ENCODE peak calls at places on chromosome 16, in four cellular contexts. H, Z, E and K are unnamed samples.

GRCh38 chr16:74865922-74866598 is 91.4 kb upstream of the FA2H start:
- DNase-seq in E (peak; percentile 15), H (peak; percentile 47), Z (no peak), K (no peak)

GRCh38 chr16:88754912-88755744 is 29.9 kb downstream of the PIEZO1 start:
- DNase-seq in H (no peak), E (no peak), Z (no peak), K (peak; percentile 96)

GRCh38 chr16:49779979-49780378 is 75.9 kb downstream of the ZNF423 start:
- DNase-seq in E (no peak), Z (no peak), H (no peak), K (no peak)

GRCh38 chr16:19223235-19223847 is 55.3 kb downstream of the SYT17 start:
- DNase-seq in Z (no peak), E (peak; percentile 47), H (peak; percentile 36), K (peak; percentile 57)

GRCh38 chr16:84518804-84519341 is 14.4 kb upstream of the MEAK7 start:
- DNase-seq in H (no peak), E (no peak), Z (no peak), K (peak; percentile 73)

GRCh38 chr16:71610447-71610846 is 15.5 kb upstream of the MARVELD3 start:
- DNase-seq in E (no peak), H (no peak), Z (no peak), K (peak; percentile 48)

GRCh38 chr16:75203106-75203505 is 3.9 kb downstream of the CTRB2 start:
- DNase-seq in E (no peak), Z (no peak), H (no peak), K (no peak)

GRCh38 chr16:627458-628239 is 3.1 kb upstream of the WFIKKN1 start:
- DNase-seq in E (no peak), H (no peak), Z (no peak), K (no peak)

GRCh38 chr16:54817940-54818574 is 112.6 kb upstream of the IRX5 start:
- DNase-seq in Z (no peak), E (no peak), H (no peak), K (no peak)

GRCh38 chr16:10183606-10183959 is 1.4 kb upstream of the GRIN2A start:
- DNase-seq in H (no peak), Z (no peak), E (no peak), K (no peak)

GRCh38 chr16:21274172-21274726 is 3.8 kb downstream of the CRYM start:
- DNase-seq in Z (no peak), H (no peak), E (no peak), K (no peak)

GRCh38 chr16:10256855-10257641 is 74.8 kb upstream of the GRIN2A start:
- DNase-seq in Z (peak; percentile 0), H (peak; percentile 9), E (peak; percentile 55), K (peak; percentile 19)

DNA sequence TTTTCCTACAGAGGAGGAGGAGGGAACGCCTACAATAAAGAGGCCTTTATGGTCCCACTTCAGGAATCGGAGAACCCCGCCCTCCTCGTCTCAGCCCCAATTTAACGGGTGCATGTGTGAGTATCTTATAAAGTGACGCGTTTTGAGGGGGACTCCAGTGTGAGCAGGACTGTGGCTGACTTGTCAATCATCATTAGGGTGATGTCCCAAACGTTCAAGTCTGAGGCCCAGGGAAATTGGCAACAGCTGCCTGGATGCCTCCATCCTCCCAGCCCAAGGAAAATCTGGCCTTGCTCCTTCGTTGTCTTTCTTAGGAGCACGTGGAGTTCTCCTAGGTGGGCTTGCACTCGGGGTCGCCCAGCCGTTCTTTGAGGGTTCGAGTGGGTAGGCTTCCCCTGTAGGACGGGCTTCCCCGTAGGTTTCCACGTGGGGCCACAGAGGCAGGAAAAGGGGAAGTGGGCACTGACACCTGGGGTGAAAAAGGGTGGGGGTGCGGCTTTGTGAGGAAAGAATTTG is 631 bp upstream of the HERPUD1 start:
- DNase-seq in Z (no peak), E (no peak), H (no peak), K (no peak)
- H2BK12ac ChIP-seq in Z (peak overlapping the region; percentile 34), E (no peak overlapping the region), H (peak overlapping the region; percentile 95), K (peak overlapping the region; percentile 72)

GRCh38 chr16:2186505-2186904 is 9.9 kb downstream of the CASKIN1 start:
- DNase-seq in E (no peak), H (no peak), Z (no peak), K (no peak)
- H3K36me3 ChIP-seq in E (peaks cover 3% of the 10 kb centered on the region), H (peaks cover 4% of the 10 kb centered on the region), Z (peaks cover 13% of the 10 kb centered on the region), K (no peaks in the 10 kb centered on the region)

DNA sequence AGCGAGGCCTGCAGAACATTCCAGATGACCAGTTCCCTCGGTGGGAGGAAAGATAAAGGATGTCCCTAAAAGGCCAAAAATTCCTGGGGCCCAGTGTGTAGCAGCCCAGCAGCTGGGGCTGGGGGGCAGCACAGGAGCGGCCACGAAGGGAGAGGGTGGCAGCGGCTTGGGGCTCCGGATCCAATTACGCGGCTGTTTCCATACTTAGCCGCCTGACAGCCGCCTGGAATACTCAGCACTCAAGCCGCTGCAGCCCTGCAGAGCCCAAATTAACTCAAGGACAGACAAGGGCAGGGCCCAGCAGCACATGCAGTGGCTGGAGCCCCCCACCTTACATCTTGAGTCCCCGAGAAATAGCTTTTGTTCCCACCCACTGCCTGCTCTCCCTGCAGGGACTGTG is 1.3 kb downstream of the SRL start:
- DNase-seq in H (no peak), E (no peak), Z (no peak), K (no peak)
- H3K4me3 ChIP-seq in H (no peak overlapping the region), E (no peak overlapping the region), Z (no peak overlapping the region), K (no peak overlapping the region)

GRCh38 chr16:14051110-14051729 is 19.9 kb upstream of the MRTFB start:
- DNase-seq in H (no peak), Z (no peak), E (no peak), K (no peak)
- H2BK12ac ChIP-seq in H (peak overlapping the region; percentile 100), Z (no peak overlapping the region), E (no peak overlapping the region), K (peak overlapping the region; percentile 7)

GRCh38 chr16:31899505-31899904 is 25.9 kb downstream of the ZNF267 start:
- DNase-seq in Z (no peak), H (no peak), E (no peak), K (no peak)

GRCh38 chr16:31893824-31894223 is 20.2 kb downstream of the ZNF267 start:
- DNase-seq in H (no peak), Z (no peak), E (no peak), K (no peak)

GRCh38 chr16:31897283-31897682 is 23.7 kb downstream of the ZNF267 start:
- DNase-seq in E (no peak), H (no peak), Z (no peak), K (no peak)
- H3K36me3 ChIP-seq in E (peaks cover 11% of the 10 kb centered on the region), H (peaks cover 50% of the 10 kb centered on the region), Z (peaks cover 28% of the 10 kb centered on the region), K (peaks cover 17% of the 10 kb centered on the region)

GRCh38 chr16:30527635-30528178 is 1.3 kb upstream of the ZNF768 start:
- DNase-seq in H (no peak), E (no peak), Z (no peak), K (peak; percentile 97)
- H3K4me3 ChIP-seq in H (peak overlapping the region; percentile 25), E (no peak overlapping the region), Z (no peak overlapping the region), K (no peak overlapping the region)